ENCODE peak calls at places on chromosomes 1 and 21, in six cellular contexts. One of them, this sample, is unnamed.

GRCh38 chr1:204503122-204503912 is 8.7 kb upstream of the PIK3C2B start:
- DNase-seq in left ventricle myocardium inferior: no peak
- DNase-seq in stimulated activated CD8-positive, alpha-beta memory T cell treated with anti-CD3 and anti-CD28 coated beads, Interleukin-7, amount 100 ng/mL, for 1 hour: no peak
- DNase-seq in midbrain: peak
- DNase-seq in GF-D8: peak
- DNase-seq in NCI-H146: peak
- DNase-seq in this sample: peak

GRCh38 chr1:29708381-29708780 is 472.1 kb downstream of the PTPRU start:
- DNase-seq in left ventricle myocardium inferior: no peak
- DNase-seq in NCI-H146: no peak
- DNase-seq in midbrain: no peak
- DNase-seq in stimulated activated CD8-positive, alpha-beta memory T cell treated with anti-CD3 and anti-CD28 coated beads, Interleukin-7, amount 100 ng/mL, for 1 hour: no peak
- DNase-seq in GF-D8: no peak
- DNase-seq in this sample: no peak

GRCh38 chr1:231093158-231093922 is 53.3 kb upstream of the FAM89A start:
- DNase-seq in left ventricle myocardium inferior: no peak
- DNase-seq in GF-D8: no peak
- DNase-seq in stimulated activated CD8-positive, alpha-beta memory T cell treated with anti-CD3 and anti-CD28 coated beads, Interleukin-7, amount 100 ng/mL, for 1 hour: no peak
- DNase-seq in midbrain: peak
- DNase-seq in NCI-H146: peak
- DNase-seq in this sample: no peak

GRCh38 chr1:96360036-96360795 is 361.4 kb upstream of the PTBP2 start:
- DNase-seq in GF-D8: no peak
- DNase-seq in midbrain: no peak
- DNase-seq in NCI-H146: no peak
- DNase-seq in stimulated activated CD8-positive, alpha-beta memory T cell treated with anti-CD3 and anti-CD28 coated beads, Interleukin-7, amount 100 ng/mL, for 1 hour: no peak
- DNase-seq in left ventricle myocardium inferior: no peak
- DNase-seq in this sample: no peak

GRCh38 chr1:102941364-102941947 is 166.9 kb downstream of the COL11A1 start:
- DNase-seq in left ventricle myocardium inferior: no peak
- DNase-seq in midbrain: no peak
- DNase-seq in NCI-H146: no peak
- DNase-seq in stimulated activated CD8-positive, alpha-beta memory T cell treated with anti-CD3 and anti-CD28 coated beads, Interleukin-7, amount 100 ng/mL, for 1 hour: no peak
- DNase-seq in GF-D8: no peak
- DNase-seq in this sample: no peak

GRCh38 chr1:25106981-25107642 is 125.2 kb downstream of the SYF2 start:
- DNase-seq in NCI-H146: no peak
- DNase-seq in GF-D8: no peak
- DNase-seq in stimulated activated CD8-positive, alpha-beta memory T cell treated with anti-CD3 and anti-CD28 coated beads, Interleukin-7, amount 100 ng/mL, for 1 hour: no peak
- DNase-seq in left ventricle myocardium inferior: no peak
- DNase-seq in midbrain: no peak
- DNase-seq in this sample: no peak

GRCh38 chr1:31111290-31111951 is 45.9 kb upstream of the PUM1 start:
- DNase-seq in GF-D8: no peak
- DNase-seq in left ventricle myocardium inferior: peak
- DNase-seq in midbrain: no peak
- DNase-seq in stimulated activated CD8-positive, alpha-beta memory T cell treated with anti-CD3 and anti-CD28 coated beads, Interleukin-7, amount 100 ng/mL, for 1 hour: no peak
- DNase-seq in NCI-H146: no peak
- DNase-seq in this sample: peak

GRCh38 chr1:72122099-72122893 is 160.0 kb downstream of the NEGR1 start:
- DNase-seq in stimulated activated CD8-positive, alpha-beta memory T cell treated with anti-CD3 and anti-CD28 coated beads, Interleukin-7, amount 100 ng/mL, for 1 hour: no peak
- DNase-seq in GF-D8: no peak
- DNase-seq in midbrain: no peak
- DNase-seq in left ventricle myocardium inferior: no peak
- DNase-seq in NCI-H146: no peak
- DNase-seq in this sample: no peak

GRCh38 chr21:31173881-31174555 is 135.7 kb upstream of the KRTAP19-8 start:
- DNase-seq in midbrain: peak
- DNase-seq in GF-D8: no peak
- DNase-seq in stimulated activated CD8-positive, alpha-beta memory T cell treated with anti-CD3 and anti-CD28 coated beads, Interleukin-7, amount 100 ng/mL, for 1 hour: no peak
- DNase-seq in left ventricle myocardium inferior: peak
- DNase-seq in NCI-H146: no peak
- DNase-seq in this sample: peak

GRCh38 chr1:25567710-25568089 is 24.3 kb downstream of the LDLRAP1 start:
- DNase-seq in midbrain: no peak
- DNase-seq in left ventricle myocardium inferior: no peak
- DNase-seq in GF-D8: no peak
- DNase-seq in stimulated activated CD8-positive, alpha-beta memory T cell treated with anti-CD3 and anti-CD28 coated beads, Interleukin-7, amount 100 ng/mL, for 1 hour: no peak
- DNase-seq in NCI-H146: no peak
- DNase-seq in this sample: no peak

GRCh38 chr1:111417755-111418154 is 9.8 kb downstream of the OVGP1 start:
- DNase-seq in NCI-H146: no peak
- DNase-seq in stimulated activated CD8-positive, alpha-beta memory T cell treated with anti-CD3 and anti-CD28 coated beads, Interleukin-7, amount 100 ng/mL, for 1 hour: no peak
- DNase-seq in GF-D8: no peak
- DNase-seq in midbrain: no peak
- DNase-seq in left ventricle myocardium inferior: no peak
- DNase-seq in this sample: no peak

GRCh38 chr1:226723640-226724532 is 15.2 kb downstream of the ITPKB start:
- DNase-seq in stimulated activated CD8-positive, alpha-beta memory T cell treated with anti-CD3 and anti-CD28 coated beads, Interleukin-7, amount 100 ng/mL, for 1 hour: no peak
- DNase-seq in midbrain: no peak
- DNase-seq in GF-D8: no peak
- DNase-seq in left ventricle myocardium inferior: no peak
- DNase-seq in NCI-H146: peak
- DNase-seq in this sample: peak

GRCh38 chr1:201678264-201679101 is 139.6 kb downstream of the NAV1 start:
- DNase-seq in NCI-H146: no peak
- DNase-seq in GF-D8: no peak
- DNase-seq in midbrain: no peak
- DNase-seq in left ventricle myocardium inferior: no peak
- DNase-seq in stimulated activated CD8-positive, alpha-beta memory T cell treated with anti-CD3 and anti-CD28 coated beads, Interleukin-7, amount 100 ng/mL, for 1 hour: no peak
- DNase-seq in this sample: no peak

GRCh38 chr1:226325178-226325577 is 16.2 kb upstream of the LIN9 start:
- DNase-seq in midbrain: no peak
- DNase-seq in stimulated activated CD8-positive, alpha-beta memory T cell treated with anti-CD3 and anti-CD28 coated beads, Interleukin-7, amount 100 ng/mL, for 1 hour: no peak
- DNase-seq in left ventricle myocardium inferior: no peak
- DNase-seq in NCI-H146: no peak
- DNase-seq in GF-D8: no peak
- DNase-seq in this sample: no peak

GRCh38 chr1:63487336-63488065 is 35.5 kb downstream of the ITGB3BP start:
- DNase-seq in stimulated activated CD8-positive, alpha-beta memory T cell treated with anti-CD3 and anti-CD28 coated beads, Interleukin-7, amount 100 ng/mL, for 1 hour: no peak
- DNase-seq in midbrain: no peak
- DNase-seq in NCI-H146: no peak
- DNase-seq in left ventricle myocardium inferior: no peak
- DNase-seq in GF-D8: no peak
- DNase-seq in this sample: no peak

GRCh38 chr1:32195972-32196823 is 4.2 kb upstream of the CCDC28B start:
- DNase-seq in stimulated activated CD8-positive, alpha-beta memory T cell treated with anti-CD3 and anti-CD28 coated beads, Interleukin-7, amount 100 ng/mL, for 1 hour: no peak
- DNase-seq in NCI-H146: no peak
- DNase-seq in GF-D8: no peak
- DNase-seq in midbrain: no peak
- DNase-seq in left ventricle myocardium inferior: no peak
- DNase-seq in this sample: no peak

GRCh38 chr1:189513091-189513490 is 964.6 kb downstream of the BRINP3 start:
- DNase-seq in midbrain: no peak
- DNase-seq in left ventricle myocardium inferior: no peak
- DNase-seq in NCI-H146: no peak
- DNase-seq in stimulated activated CD8-positive, alpha-beta memory T cell treated with anti-CD3 and anti-CD28 coated beads, Interleukin-7, amount 100 ng/mL, for 1 hour: no peak
- DNase-seq in GF-D8: no peak
- DNase-seq in this sample: no peak

GRCh38 chr21:41878831-41879189 is 334 bp downstream of the PRDM15 start:
- DNase-seq in stimulated activated CD8-positive, alpha-beta memory T cell treated with anti-CD3 and anti-CD28 coated beads, Interleukin-7, amount 100 ng/mL, for 1 hour: peak
- DNase-seq in GF-D8: peak
- DNase-seq in left ventricle myocardium inferior: peak
- DNase-seq in midbrain: peak
- DNase-seq in NCI-H146: peak
- DNase-seq in this sample: peak

GRCh38 chr1:33985656-33986055 is 121.8 kb downstream of the HMGB4 start:
- DNase-seq in GF-D8: no peak
- DNase-seq in midbrain: no peak
- DNase-seq in NCI-H146: no peak
- DNase-seq in left ventricle myocardium inferior: no peak
- DNase-seq in stimulated activated CD8-positive, alpha-beta memory T cell treated with anti-CD3 and anti-CD28 coated beads, Interleukin-7, amount 100 ng/mL, for 1 hour: no peak
- DNase-seq in this sample: no peak

GRCh38 chr1:119968068-119968492 is 71.8 kb upstream of the ADAM30 start:
- DNase-seq in left ventricle myocardium inferior: peak
- DNase-seq in stimulated activated CD8-positive, alpha-beta memory T cell treated with anti-CD3 and anti-CD28 coated beads, Interleukin-7, amount 100 ng/mL, for 1 hour: peak
- DNase-seq in NCI-H146: peak
- DNase-seq in GF-D8: no peak
- DNase-seq in midbrain: peak
- DNase-seq in this sample: peak

GRCh38 chr1:88802950-88803349 is 88.4 kb downstream of the GTF2B start:
- DNase-seq in NCI-H146: no peak
- DNase-seq in GF-D8: no peak
- DNase-seq in stimulated activated CD8-positive, alpha-beta memory T cell treated with anti-CD3 and anti-CD28 coated beads, Interleukin-7, amount 100 ng/mL, for 1 hour: no peak
- DNase-seq in midbrain: no peak
- DNase-seq in left ventricle myocardium inferior: no peak
- DNase-seq in this sample: no peak

GRCh38 chr1:204979891-204980649 is 62.9 kb upstream of the CNTN2 start:
- DNase-seq in left ventricle myocardium inferior: no peak
- DNase-seq in midbrain: no peak
- DNase-seq in GF-D8: no peak
- DNase-seq in stimulated activated CD8-positive, alpha-beta memory T cell treated with anti-CD3 and anti-CD28 coated beads, Interleukin-7, amount 100 ng/mL, for 1 hour: no peak
- DNase-seq in NCI-H146: no peak
- DNase-seq in this sample: no peak

GRCh38 chr1:51157411-51157810 is 55.4 kb downstream of the C1orf185 start:
- DNase-seq in stimulated activated CD8-positive, alpha-beta memory T cell treated with anti-CD3 and anti-CD28 coated beads, Interleukin-7, amount 100 ng/mL, for 1 hour: no peak
- DNase-seq in GF-D8: no peak
- DNase-seq in midbrain: no peak
- DNase-seq in left ventricle myocardium inferior: no peak
- DNase-seq in NCI-H146: no peak
- DNase-seq in this sample: no peak

GRCh38 chr1:110593905-110594304 is 12.3 kb downstream of the KCNA2 start:
- DNase-seq in left ventricle myocardium inferior: no peak
- DNase-seq in NCI-H146: peak
- DNase-seq in GF-D8: no peak
- DNase-seq in stimulated activated CD8-positive, alpha-beta memory T cell treated with anti-CD3 and anti-CD28 coated beads, Interleukin-7, amount 100 ng/mL, for 1 hour: no peak
- DNase-seq in midbrain: no peak
- DNase-seq in this sample: no peak

GRCh38 chr1:245768596-245768995 is 613.8 kb downstream of the KIF26B start:
- DNase-seq in NCI-H146: no peak
- DNase-seq in stimulated activated CD8-positive, alpha-beta memory T cell treated with anti-CD3 and anti-CD28 coated beads, Interleukin-7, amount 100 ng/mL, for 1 hour: no peak
- DNase-seq in left ventricle myocardium inferior: no peak
- DNase-seq in GF-D8: no peak
- DNase-seq in midbrain: no peak
- DNase-seq in this sample: no peak

GRCh38 chr21:31872452-31873274 is at the start of gene HUNK:
- DNase-seq in left ventricle myocardium inferior: no peak
- DNase-seq in NCI-H146: peak
- DNase-seq in GF-D8: no peak
- DNase-seq in midbrain: peak
- DNase-seq in stimulated activated CD8-positive, alpha-beta memory T cell treated with anti-CD3 and anti-CD28 coated beads, Interleukin-7, amount 100 ng/mL, for 1 hour: no peak
- DNase-seq in this sample: peak

GRCh38 chr1:155061381-155062150 is 2.0 kb upstream of the EFNA4 start:
- DNase-seq in stimulated activated CD8-positive, alpha-beta memory T cell treated with anti-CD3 and anti-CD28 coated beads, Interleukin-7, amount 100 ng/mL, for 1 hour: peak
- DNase-seq in GF-D8: peak
- DNase-seq in midbrain: peak
- DNase-seq in left ventricle myocardium inferior: peak
- DNase-seq in NCI-H146: peak
- DNase-seq in this sample: peak

GRCh38 chr1:145961425-145962156 is 2.8 kb downstream of the ANKRD34A start:
- DNase-seq in left ventricle myocardium inferior: peak
- DNase-seq in stimulated activated CD8-positive, alpha-beta memory T cell treated with anti-CD3 and anti-CD28 coated beads, Interleukin-7, amount 100 ng/mL, for 1 hour: no peak
- DNase-seq in GF-D8: no peak
- DNase-seq in midbrain: peak
- DNase-seq in NCI-H146: peak
- DNase-seq in this sample: peak

GRCh38 chr1:156245451-156246232 is 2.2 kb downstream of the PAQR6 start:
- DNase-seq in midbrain: no peak
- DNase-seq in GF-D8: no peak
- DNase-seq in NCI-H146: peak
- DNase-seq in left ventricle myocardium inferior: no peak
- DNase-seq in stimulated activated CD8-positive, alpha-beta memory T cell treated with anti-CD3 and anti-CD28 coated beads, Interleukin-7, amount 100 ng/mL, for 1 hour: no peak
- DNase-seq in this sample: no peak

GRCh38 chr1:234226106-234226818 is 147.0 kb upstream of the COA6 start:
- DNase-seq in NCI-H146: no peak
- DNase-seq in stimulated activated CD8-positive, alpha-beta memory T cell treated with anti-CD3 and anti-CD28 coated beads, Interleukin-7, amount 100 ng/mL, for 1 hour: no peak
- DNase-seq in left ventricle myocardium inferior: no peak
- DNase-seq in GF-D8: no peak
- DNase-seq in midbrain: no peak
- DNase-seq in this sample: no peak

GRCh38 chr1:169049258-169049936 is 57.1 kb upstream of the ATP1B1 start:
- DNase-seq in NCI-H146: no peak
- DNase-seq in left ventricle myocardium inferior: no peak
- DNase-seq in GF-D8: no peak
- DNase-seq in stimulated activated CD8-positive, alpha-beta memory T cell treated with anti-CD3 and anti-CD28 coated beads, Interleukin-7, amount 100 ng/mL, for 1 hour: no peak
- DNase-seq in midbrain: no peak
- DNase-seq in this sample: no peak

GRCh38 chr1:228236744-228237143 is 28.9 kb downstream of the OBSCN start:
- DNase-seq in NCI-H146: peak
- DNase-seq in midbrain: no peak
- DNase-seq in GF-D8: no peak
- DNase-seq in stimulated activated CD8-positive, alpha-beta memory T cell treated with anti-CD3 and anti-CD28 coated beads, Interleukin-7, amount 100 ng/mL, for 1 hour: no peak
- DNase-seq in left ventricle myocardium inferior: no peak
- DNase-seq in this sample: peak

GRCh38 chr1:59272507-59272906 is 24.4 kb upstream of the FGGY start:
- DNase-seq in NCI-H146: no peak
- DNase-seq in GF-D8: no peak
- DNase-seq in stimulated activated CD8-positive, alpha-beta memory T cell treated with anti-CD3 and anti-CD28 coated beads, Interleukin-7, amount 100 ng/mL, for 1 hour: no peak
- DNase-seq in left ventricle myocardium inferior: no peak
- DNase-seq in midbrain: no peak
- DNase-seq in this sample: no peak

GRCh38 chr1:27724961-27725373 is 794 bp upstream of the FAM76A start:
- DNase-seq in NCI-H146: peak
- DNase-seq in GF-D8: peak
- DNase-seq in left ventricle myocardium inferior: peak
- DNase-seq in stimulated activated CD8-positive, alpha-beta memory T cell treated with anti-CD3 and anti-CD28 coated beads, Interleukin-7, amount 100 ng/mL, for 1 hour: no peak
- DNase-seq in midbrain: no peak
- DNase-seq in this sample: no peak

GRCh38 chr1:229192031-229192430 is 78.9 kb upstream of the RAB4A start:
- DNase-seq in NCI-H146: no peak
- DNase-seq in stimulated activated CD8-positive, alpha-beta memory T cell treated with anti-CD3 and anti-CD28 coated beads, Interleukin-7, amount 100 ng/mL, for 1 hour: no peak
- DNase-seq in GF-D8: no peak
- DNase-seq in left ventricle myocardium inferior: no peak
- DNase-seq in midbrain: no peak
- DNase-seq in this sample: no peak

GRCh38 chr1:246219508-246220030 is 287.5 kb downstream of the SMYD3 start:
- DNase-seq in left ventricle myocardium inferior: no peak
- DNase-seq in stimulated activated CD8-positive, alpha-beta memory T cell treated with anti-CD3 and anti-CD28 coated beads, Interleukin-7, amount 100 ng/mL, for 1 hour: no peak
- DNase-seq in GF-D8: peak
- DNase-seq in NCI-H146: peak
- DNase-seq in midbrain: no peak
- DNase-seq in this sample: no peak

GRCh38 chr1:19414490-19414889 is 70.8 kb downstream of the CAPZB start:
- DNase-seq in midbrain: peak
- DNase-seq in left ventricle myocardium inferior: no peak
- DNase-seq in GF-D8: no peak
- DNase-seq in NCI-H146: no peak
- DNase-seq in stimulated activated CD8-positive, alpha-beta memory T cell treated with anti-CD3 and anti-CD28 coated beads, Interleukin-7, amount 100 ng/mL, for 1 hour: no peak
- DNase-seq in this sample: no peak

GRCh38 chr1:162384116-162384515 is 2.6 kb downstream of the C1orf226 start:
- DNase-seq in stimulated activated CD8-positive, alpha-beta memory T cell treated with anti-CD3 and anti-CD28 coated beads, Interleukin-7, amount 100 ng/mL, for 1 hour: no peak
- DNase-seq in GF-D8: no peak
- DNase-seq in midbrain: no peak
- DNase-seq in NCI-H146: no peak
- DNase-seq in left ventricle myocardium inferior: no peak
- DNase-seq in this sample: no peak

GRCh38 chr21:36928960-36929359 is 37.5 kb downstream of the HLCS start:
- DNase-seq in midbrain: no peak
- DNase-seq in stimulated activated CD8-positive, alpha-beta memory T cell treated with anti-CD3 and anti-CD28 coated beads, Interleukin-7, amount 100 ng/mL, for 1 hour: no peak
- DNase-seq in NCI-H146: no peak
- DNase-seq in left ventricle myocardium inferior: no peak
- DNase-seq in GF-D8: no peak
- DNase-seq in this sample: no peak

This sample was measured in HAP-1.